ENCODE peak calls at places on chromosomes 11 and 22, in five cellular contexts. One of them, this sample, is unnamed.

GRCh38 chr11:79727221-79727620 is 286.4 kb upstream of the TENM4 start:
- DNase-seq in NCI-H2029 treated with DMSO at 0.1 percent for 48 hours: no peak
- DNase-seq in caudate nucleus: no peak
- DNase-seq in HCT116: no peak
- DNase-seq in heart right ventricle: no peak
- DNase-seq in this sample: no peak

GRCh38 chr22:49582171-49582570 is 245.5 kb downstream of the BRD1 start:
- DNase-seq in NCI-H2029 treated with DMSO at 0.1 percent for 48 hours: no peak
- DNase-seq in caudate nucleus: peak; percentile 40
- DNase-seq in HCT116: no peak
- DNase-seq in heart right ventricle: no peak
- DNase-seq in this sample: no peak

GRCh38 chr11:15819679-15820286 is 536.6 kb downstream of the SOX6 start:
- DNase-seq in NCI-H2029 treated with DMSO at 0.1 percent for 48 hours: peak; percentile 54
- DNase-seq in caudate nucleus: peak; percentile 83
- DNase-seq in HCT116: peak; percentile 29
- DNase-seq in heart right ventricle: peak; percentile 84
- DNase-seq in this sample: peak; percentile 91

GRCh38 chr22:18033204-18033998 is 9.0 kb upstream of the MICAL3 start:
- DNase-seq in NCI-H2029 treated with DMSO at 0.1 percent for 48 hours: no peak
- DNase-seq in caudate nucleus: no peak
- DNase-seq in HCT116: no peak
- DNase-seq in heart right ventricle: no peak
- DNase-seq in this sample: no peak

GRCh38 chr11:45193695-45194094 is 47.3 kb downstream of the PRDM11 start:
- DNase-seq in NCI-H2029 treated with DMSO at 0.1 percent for 48 hours: no peak
- DNase-seq in caudate nucleus: no peak
- DNase-seq in HCT116: no peak
- DNase-seq in heart right ventricle: no peak
- DNase-seq in this sample: no peak

GRCh38 chr11:38582151-38582550 is 1984.1 kb upstream of the RAG2 start:
- DNase-seq in NCI-H2029 treated with DMSO at 0.1 percent for 48 hours: no peak
- DNase-seq in caudate nucleus: no peak
- DNase-seq in HCT116: no peak
- DNase-seq in heart right ventricle: no peak
- DNase-seq in this sample: no peak

GRCh38 chr11:31487848-31488247 is 21.6 kb downstream of the IMMP1L start:
- DNase-seq in NCI-H2029 treated with DMSO at 0.1 percent for 48 hours: no peak
- DNase-seq in caudate nucleus: no peak
- DNase-seq in HCT116: peak; percentile 44
- DNase-seq in heart right ventricle: no peak
- DNase-seq in this sample: no peak

GRCh38 chr11:105265859-105266258 is 126.3 kb upstream of the CARD18 start:
- DNase-seq in NCI-H2029 treated with DMSO at 0.1 percent for 48 hours: no peak
- DNase-seq in caudate nucleus: no peak
- DNase-seq in HCT116: no peak
- DNase-seq in heart right ventricle: no peak
- DNase-seq in this sample: no peak

GRCh38 chr11:94276943-94277342 is 27.4 kb upstream of the IZUMO1R start:
- DNase-seq in NCI-H2029 treated with DMSO at 0.1 percent for 48 hours: no peak
- DNase-seq in caudate nucleus: no peak
- DNase-seq in HCT116: no peak
- DNase-seq in heart right ventricle: no peak
- DNase-seq in this sample: no peak

GRCh38 chr11:87819141-87819540 is 356.1 kb downstream of the RAB38 start:
- DNase-seq in NCI-H2029 treated with DMSO at 0.1 percent for 48 hours: no peak
- DNase-seq in caudate nucleus: peak; percentile 5
- DNase-seq in HCT116: no peak
- DNase-seq in heart right ventricle: no peak
- DNase-seq in this sample: no peak

GRCh38 chr11:13117344-13117743 is 108.2 kb downstream of the RASSF10 start:
- DNase-seq in NCI-H2029 treated with DMSO at 0.1 percent for 48 hours: no peak
- DNase-seq in caudate nucleus: no peak
- DNase-seq in HCT116: no peak
- DNase-seq in heart right ventricle: no peak
- DNase-seq in this sample: no peak

GRCh38 chr11:75820636-75821035 is 5.6 kb downstream of the UVRAG start:
- DNase-seq in NCI-H2029 treated with DMSO at 0.1 percent for 48 hours: no peak
- DNase-seq in caudate nucleus: no peak
- DNase-seq in HCT116: no peak
- DNase-seq in heart right ventricle: no peak
- DNase-seq in this sample: no peak

GRCh38 chr11:15913261-15913660 is 443.1 kb downstream of the SOX6 start:
- DNase-seq in NCI-H2029 treated with DMSO at 0.1 percent for 48 hours: no peak
- DNase-seq in caudate nucleus: no peak
- DNase-seq in HCT116: no peak
- DNase-seq in heart right ventricle: no peak
- DNase-seq in this sample: peak; percentile 51

GRCh38 chr22:45818130-45819085 is 146.8 kb downstream of the ATXN10 start:
- DNase-seq in NCI-H2029 treated with DMSO at 0.1 percent for 48 hours: no peak
- DNase-seq in caudate nucleus: peak; percentile 33
- DNase-seq in HCT116: no peak
- DNase-seq in heart right ventricle: peak; percentile 30
- DNase-seq in this sample: no peak

GRCh38 chr11:125101596-125101995 is 9.8 kb downstream of the TMEM218 start:
- DNase-seq in NCI-H2029 treated with DMSO at 0.1 percent for 48 hours: no peak
- DNase-seq in caudate nucleus: no peak
- DNase-seq in HCT116: no peak
- DNase-seq in heart right ventricle: no peak
- DNase-seq in this sample: no peak

GRCh38 chr11:32080381-32080980 is 10.4 kb upstream of the RCN1 start:
- DNase-seq in NCI-H2029 treated with DMSO at 0.1 percent for 48 hours: no peak
- DNase-seq in caudate nucleus: no peak
- DNase-seq in HCT116: no peak
- DNase-seq in heart right ventricle: no peak
- DNase-seq in this sample: no peak

GRCh38 chr11:69075421-69076128 is 26.8 kb downstream of the TPCN2 start:
- DNase-seq in NCI-H2029 treated with DMSO at 0.1 percent for 48 hours: no peak
- DNase-seq in caudate nucleus: peak; percentile 71
- DNase-seq in HCT116: peak; percentile 82
- DNase-seq in heart right ventricle: peak; percentile 75
- DNase-seq in this sample: peak; percentile 84

GRCh38 chr22:31626427-31627150 is 35.4 kb downstream of the PISD start:
- DNase-seq in NCI-H2029 treated with DMSO at 0.1 percent for 48 hours: peak; percentile 39
- DNase-seq in caudate nucleus: no peak
- DNase-seq in HCT116: no peak
- DNase-seq in heart right ventricle: no peak
- DNase-seq in this sample: no peak

GRCh38 chr22:30265851-30266444 is 703 bp downstream of the OSM start:
- DNase-seq in NCI-H2029 treated with DMSO at 0.1 percent for 48 hours: no peak
- DNase-seq in caudate nucleus: peak; percentile 15
- DNase-seq in HCT116: no peak
- DNase-seq in heart right ventricle: peak; percentile 59
- DNase-seq in this sample: peak; percentile 93

GRCh38 chr11:43021466-43021865 is 290.3 kb upstream of the API5 start:
- DNase-seq in NCI-H2029 treated with DMSO at 0.1 percent for 48 hours: peak; percentile 63
- DNase-seq in caudate nucleus: no peak
- DNase-seq in HCT116: no peak
- DNase-seq in heart right ventricle: no peak
- DNase-seq in this sample: no peak

GRCh38 chr11:76799061-76799804 is 16.1 kb downstream of the TSKU start:
- DNase-seq in NCI-H2029 treated with DMSO at 0.1 percent for 48 hours: peak; percentile 12
- DNase-seq in caudate nucleus: peak; percentile 44
- DNase-seq in HCT116: no peak
- DNase-seq in heart right ventricle: peak; percentile 90
- DNase-seq in this sample: peak; percentile 93